ENCODE peak calls at places on chromosomes 1 and 21, in ten cellular contexts. D is activated naive CD4-positive, alpha-beta T cell; Y is GM12865; Z is AG09319; H is mucosa of gallbladder; R is fibroblast of lung; B is endothelial cell; P is HuH-7.5; W is left ventricle myocardium superior; E is retina. L is an unnamed sample.

GRCh38 chr1:43071241-43071640 is 100.8 kb downstream of the EBNA1BP2 start:
- DNase-seq in D (no peak), Y (no peak), Z (no peak), H (no peak), R (no peak), B (no peak), P (no peak), W (no peak), E (no peak), L (peak)

GRCh38 chr1:90236493-90236892 is 241.6 kb downstream of the ZNF326 start:
- DNase-seq in D (no peak), Y (no peak), Z (no peak), H (no peak), R (no peak), B (no peak), P (no peak), W (no peak), E (no peak), L (no peak)

GRCh38 chr1:112515311-112516009 is 6.7 kb downstream of the WNT2B start:
- DNase-seq in D (no peak), Y (no peak), Z (peak), H (no peak), R (peak), B (no peak), P (no peak), W (no peak), E (no peak), L (no peak)

GRCh38 chr21:30839304-30839703 is 9.7 kb upstream of the KRTAP7-1 start:
- DNase-seq in D (no peak), Y (peak), Z (no peak), H (peak), R (no peak), B (peak), P (peak), W (no peak), E (no peak), L (no peak)

GRCh38 chr1:71087060-71087459 is 6.2 kb upstream of the ZRANB2 start:
- DNase-seq in D (no peak), Y (no peak), Z (no peak), H (no peak), R (no peak), B (no peak), P (no peak), W (no peak), E (no peak), L (no peak)

GRCh38 chr1:12600335-12600734 is 17.7 kb downstream of the DHRS3 start:
- DNase-seq in D (no peak), Y (no peak), Z (no peak), H (peak), R (no peak), B (no peak), P (no peak), W (peak), E (no peak), L (peak)

GRCh38 chr1:63563745-63564144 is 29.5 kb upstream of the PGM1 start:
- DNase-seq in D (no peak), Y (peak), Z (no peak), H (no peak), R (no peak), B (no peak), P (no peak), W (no peak), E (no peak), L (no peak)

GRCh38 chr1:67840449-67840848 is 7.2 kb upstream of the GNG12 start:
- DNase-seq in D (no peak), Y (no peak), Z (peak), H (peak), R (peak), B (no peak), P (no peak), W (no peak), E (no peak), L (no peak)

GRCh38 chr1:1347663-1348419 is 1.4 kb downstream of the DVL1 start:
- DNase-seq in D (no peak), Y (no peak), Z (no peak), H (no peak), R (no peak), B (no peak), P (peak), W (peak), E (peak), L (no peak)

GRCh38 chr1:89581859-89582258 is 51.1 kb upstream of the LRRC8C start:
- DNase-seq in D (no peak), Y (no peak), Z (no peak), H (no peak), R (no peak), B (no peak), P (no peak), W (no peak), E (no peak), L (no peak)

GRCh38 chr1:170461362-170461761 is 70.6 kb upstream of the GORAB start:
- DNase-seq in D (no peak), Y (no peak), Z (no peak), H (no peak), R (peak), B (no peak), P (no peak), W (no peak), E (no peak), L (no peak)

L was measured in lower leg skin.